ENCODE peak calls at places on chromosomes 1 and 21, in six cellular contexts. One of them, this sample, is unnamed.

GRCh38 chr21:31558839-31559367 is 100.6 kb upstream of the SOD1 start:
- DNase-seq in myocyte: peak
- DNase-seq in non-pigmented ciliary epithelial cell: peak
- DNase-seq in M059J: peak
- DNase-seq in OCI-LY7: peak
- DNase-seq in NCI-H82: peak
- DNase-seq in this sample: peak

GRCh38 chr21:46111857-46112730 is 14.2 kb downstream of the COL6A2 start:
- DNase-seq in myocyte: no peak
- DNase-seq in non-pigmented ciliary epithelial cell: no peak
- DNase-seq in M059J: no peak
- DNase-seq in OCI-LY7: no peak
- DNase-seq in NCI-H82: no peak
- DNase-seq in this sample: no peak

GRCh38 chr1:9792156-9793042 is 31.4 kb downstream of the CLSTN1 start:
- DNase-seq in myocyte: peak
- DNase-seq in non-pigmented ciliary epithelial cell: no peak
- DNase-seq in M059J: peak
- DNase-seq in OCI-LY7: no peak
- DNase-seq in NCI-H82: peak
- DNase-seq in this sample: peak

GRCh38 chr1:22137006-22137720 is 5.7 kb downstream of the WNT4 start:
- DNase-seq in myocyte: peak
- DNase-seq in non-pigmented ciliary epithelial cell: no peak
- DNase-seq in M059J: no peak
- DNase-seq in OCI-LY7: no peak
- DNase-seq in NCI-H82: no peak
- DNase-seq in this sample: no peak

GRCh38 chr1:85420199-85420598 is 44.8 kb downstream of the DDAH1 start:
- DNase-seq in myocyte: no peak
- DNase-seq in non-pigmented ciliary epithelial cell: no peak
- DNase-seq in M059J: no peak
- DNase-seq in OCI-LY7: no peak
- DNase-seq in NCI-H82: no peak
- DNase-seq in this sample: no peak

GRCh38 chr1:145979746-145980435 is 15.4 kb downstream of the POLR3GL start:
- DNase-seq in myocyte: no peak
- DNase-seq in non-pigmented ciliary epithelial cell: no peak
- DNase-seq in M059J: peak
- DNase-seq in OCI-LY7: peak
- DNase-seq in NCI-H82: no peak
- DNase-seq in this sample: no peak

GRCh38 chr1:66685670-66686069 is 66.6 kb upstream of the DYNLT5 start:
- DNase-seq in myocyte: no peak
- DNase-seq in non-pigmented ciliary epithelial cell: peak
- DNase-seq in M059J: no peak
- DNase-seq in OCI-LY7: no peak
- DNase-seq in NCI-H82: no peak
- DNase-seq in this sample: peak

GRCh38 chr1:200838676-200839445 is 33.9 kb upstream of the GPR25 start:
- DNase-seq in myocyte: no peak
- DNase-seq in non-pigmented ciliary epithelial cell: peak
- DNase-seq in M059J: peak
- DNase-seq in OCI-LY7: no peak
- DNase-seq in NCI-H82: no peak
- DNase-seq in this sample: peak

GRCh38 chr21:25369524-25370300 is 237.6 kb downstream of the MRPL39 start:
- DNase-seq in myocyte: peak
- DNase-seq in non-pigmented ciliary epithelial cell: no peak
- DNase-seq in M059J: peak
- DNase-seq in OCI-LY7: no peak
- DNase-seq in NCI-H82: no peak
- DNase-seq in this sample: peak

GRCh38 chr1:31701137-31701736 is 2.6 kb downstream of the COL16A1 start:
- DNase-seq in myocyte: peak
- DNase-seq in non-pigmented ciliary epithelial cell: peak
- DNase-seq in M059J: peak
- DNase-seq in OCI-LY7: no peak
- DNase-seq in NCI-H82: peak
- DNase-seq in this sample: peak

GRCh38 chr1:230661976-230662375 is 19.7 kb downstream of the COG2 start:
- DNase-seq in myocyte: no peak
- DNase-seq in non-pigmented ciliary epithelial cell: no peak
- DNase-seq in M059J: no peak
- DNase-seq in OCI-LY7: no peak
- DNase-seq in NCI-H82: peak
- DNase-seq in this sample: no peak

GRCh38 chr1:200005160-200005559 is 22.4 kb upstream of the NR5A2 start:
- DNase-seq in myocyte: no peak
- DNase-seq in non-pigmented ciliary epithelial cell: no peak
- DNase-seq in M059J: peak
- DNase-seq in OCI-LY7: no peak
- DNase-seq in NCI-H82: no peak
- DNase-seq in this sample: no peak

GRCh38 chr1:180311011-180311730 is 81.1 kb downstream of the LHX4 start:
- DNase-seq in myocyte: no peak
- DNase-seq in non-pigmented ciliary epithelial cell: no peak
- DNase-seq in M059J: peak
- DNase-seq in OCI-LY7: no peak
- DNase-seq in NCI-H82: no peak
- DNase-seq in this sample: peak

GRCh38 chr1:93814059-93814794 is 64.8 kb downstream of the DNTTIP2 start:
- DNase-seq in myocyte: peak
- DNase-seq in non-pigmented ciliary epithelial cell: no peak
- DNase-seq in M059J: peak
- DNase-seq in OCI-LY7: peak
- DNase-seq in NCI-H82: peak
- DNase-seq in this sample: peak

GRCh38 chr1:226186124-226187018 is at the start of gene ACBD3:
- DNase-seq in myocyte: peak
- DNase-seq in non-pigmented ciliary epithelial cell: peak
- DNase-seq in M059J: peak
- DNase-seq in OCI-LY7: peak
- DNase-seq in NCI-H82: peak
- DNase-seq in this sample: peak

GRCh38 chr1:164733734-164734133 is 174.8 kb downstream of the PBX1 start:
- DNase-seq in myocyte: no peak
- DNase-seq in non-pigmented ciliary epithelial cell: no peak
- DNase-seq in M059J: no peak
- DNase-seq in OCI-LY7: no peak
- DNase-seq in NCI-H82: no peak
- DNase-seq in this sample: no peak

GRCh38 chr1:224774378-224774777 is 155.1 kb upstream of the DNAH14 start:
- DNase-seq in myocyte: no peak
- DNase-seq in non-pigmented ciliary epithelial cell: no peak
- DNase-seq in M059J: peak
- DNase-seq in OCI-LY7: no peak
- DNase-seq in NCI-H82: peak
- DNase-seq in this sample: peak

GRCh38 chr1:6507037-6507428 is 15.6 kb upstream of the PLEKHG5 start:
- DNase-seq in myocyte: peak
- DNase-seq in non-pigmented ciliary epithelial cell: no peak
- DNase-seq in M059J: no peak
- DNase-seq in OCI-LY7: no peak
- DNase-seq in NCI-H82: no peak
- DNase-seq in this sample: no peak

GRCh38 chr21:38925923-38926322 is 120.2 kb downstream of the ETS2 start:
- DNase-seq in myocyte: peak
- DNase-seq in non-pigmented ciliary epithelial cell: no peak
- DNase-seq in M059J: peak
- DNase-seq in OCI-LY7: no peak
- DNase-seq in NCI-H82: no peak
- DNase-seq in this sample: peak

GRCh38 chr1:94339229-94339927 is 78.8 kb upstream of the ABCD3 start:
- DNase-seq in myocyte: no peak
- DNase-seq in non-pigmented ciliary epithelial cell: no peak
- DNase-seq in M059J: no peak
- DNase-seq in OCI-LY7: no peak
- DNase-seq in NCI-H82: no peak
- DNase-seq in this sample: no peak

GRCh38 chr1:187862506-187862905 is 1033.8 kb downstream of the PLA2G4A start:
- DNase-seq in myocyte: no peak
- DNase-seq in non-pigmented ciliary epithelial cell: no peak
- DNase-seq in M059J: no peak
- DNase-seq in OCI-LY7: no peak
- DNase-seq in NCI-H82: no peak
- DNase-seq in this sample: no peak

GRCh38 chr1:241972703-241973375 is 15.3 kb downstream of the BECN2 start:
- DNase-seq in myocyte: peak
- DNase-seq in non-pigmented ciliary epithelial cell: peak
- DNase-seq in M059J: peak
- DNase-seq in OCI-LY7: no peak
- DNase-seq in NCI-H82: peak
- DNase-seq in this sample: peak

GRCh38 chr1:57788333-57788732 is 364.5 kb upstream of the DAB1 start:
- DNase-seq in myocyte: no peak
- DNase-seq in non-pigmented ciliary epithelial cell: no peak
- DNase-seq in M059J: peak
- DNase-seq in OCI-LY7: no peak
- DNase-seq in NCI-H82: no peak
- DNase-seq in this sample: no peak

GRCh38 chr1:55155522-55155921 is 59.6 kb downstream of the USP24 start:
- DNase-seq in myocyte: peak
- DNase-seq in non-pigmented ciliary epithelial cell: no peak
- DNase-seq in M059J: no peak
- DNase-seq in OCI-LY7: no peak
- DNase-seq in NCI-H82: peak
- DNase-seq in this sample: peak

GRCh38 chr1:170494369-170494768 is 37.6 kb upstream of the GORAB start:
- DNase-seq in myocyte: no peak
- DNase-seq in non-pigmented ciliary epithelial cell: peak
- DNase-seq in M059J: peak
- DNase-seq in OCI-LY7: no peak
- DNase-seq in NCI-H82: no peak
- DNase-seq in this sample: no peak

GRCh38 chr1:75616436-75617433 is 5.8 kb upstream of the SLC44A5 start:
- DNase-seq in myocyte: peak
- DNase-seq in non-pigmented ciliary epithelial cell: peak
- DNase-seq in M059J: peak
- DNase-seq in OCI-LY7: no peak
- DNase-seq in NCI-H82: peak
- DNase-seq in this sample: peak

GRCh38 chr21:45456014-45456835 is 51.3 kb downstream of the COL18A1 start:
- DNase-seq in myocyte: no peak
- DNase-seq in non-pigmented ciliary epithelial cell: no peak
- DNase-seq in M059J: no peak
- DNase-seq in OCI-LY7: no peak
- DNase-seq in NCI-H82: no peak
- DNase-seq in this sample: no peak

GRCh38 chr1:180937012-180937372 is 24.3 kb downstream of the KIAA1614 start:
- DNase-seq in myocyte: no peak
- DNase-seq in non-pigmented ciliary epithelial cell: no peak
- DNase-seq in M059J: no peak
- DNase-seq in OCI-LY7: no peak
- DNase-seq in NCI-H82: no peak
- DNase-seq in this sample: no peak

GRCh38 chr1:63723618-63724017 is 50.2 kb upstream of the ROR1 start:
- DNase-seq in myocyte: no peak
- DNase-seq in non-pigmented ciliary epithelial cell: no peak
- DNase-seq in M059J: peak
- DNase-seq in OCI-LY7: no peak
- DNase-seq in NCI-H82: no peak
- DNase-seq in this sample: peak

GRCh38 chr21:26732442-26733221 is 112.6 kb downstream of the ADAMTS1 start:
- DNase-seq in myocyte: peak
- DNase-seq in non-pigmented ciliary epithelial cell: peak
- DNase-seq in M059J: peak
- DNase-seq in OCI-LY7: peak
- DNase-seq in NCI-H82: peak
- DNase-seq in this sample: peak

GRCh38 chr21:45262616-45263015 is 25.1 kb downstream of the POFUT2 start:
- DNase-seq in myocyte: no peak
- DNase-seq in non-pigmented ciliary epithelial cell: no peak
- DNase-seq in M059J: no peak
- DNase-seq in OCI-LY7: peak
- DNase-seq in NCI-H82: no peak
- DNase-seq in this sample: peak

GRCh38 chr1:36966242-36966641 is 68.1 kb downstream of the GRIK3 start:
- DNase-seq in myocyte: peak
- DNase-seq in non-pigmented ciliary epithelial cell: no peak
- DNase-seq in M059J: no peak
- DNase-seq in OCI-LY7: no peak
- DNase-seq in NCI-H82: no peak
- DNase-seq in this sample: no peak

GRCh38 chr1:18939398-18940302 is 16.8 kb downstream of the IFFO2 start:
- DNase-seq in myocyte: peak
- DNase-seq in non-pigmented ciliary epithelial cell: no peak
- DNase-seq in M059J: peak
- DNase-seq in OCI-LY7: no peak
- DNase-seq in NCI-H82: peak
- DNase-seq in this sample: peak

GRCh38 chr1:8426996-8427395 is 109.1 kb downstream of the SLC45A1 start:
- DNase-seq in myocyte: no peak
- DNase-seq in non-pigmented ciliary epithelial cell: no peak
- DNase-seq in M059J: peak
- DNase-seq in OCI-LY7: peak
- DNase-seq in NCI-H82: no peak
- DNase-seq in this sample: no peak

GRCh38 chr1:230103341-230104173 is 36.5 kb downstream of the GALNT2 start:
- DNase-seq in myocyte: no peak
- DNase-seq in non-pigmented ciliary epithelial cell: no peak
- DNase-seq in M059J: peak
- DNase-seq in OCI-LY7: no peak
- DNase-seq in NCI-H82: peak
- DNase-seq in this sample: no peak

GRCh38 chr1:5751171-5751556 is 241.1 kb downstream of the NPHP4 start:
- DNase-seq in myocyte: no peak
- DNase-seq in non-pigmented ciliary epithelial cell: no peak
- DNase-seq in M059J: no peak
- DNase-seq in OCI-LY7: no peak
- DNase-seq in NCI-H82: no peak
- DNase-seq in this sample: no peak

GRCh38 chr21:36310016-36310415 is 10.0 kb upstream of the MORC3 start:
- DNase-seq in myocyte: no peak
- DNase-seq in non-pigmented ciliary epithelial cell: no peak
- DNase-seq in M059J: no peak
- DNase-seq in OCI-LY7: peak
- DNase-seq in NCI-H82: no peak
- DNase-seq in this sample: no peak

GRCh38 chr21:20459838-20460237 is 538.4 kb upstream of the NCAM2 start:
- DNase-seq in myocyte: no peak
- DNase-seq in non-pigmented ciliary epithelial cell: no peak
- DNase-seq in M059J: peak
- DNase-seq in OCI-LY7: no peak
- DNase-seq in NCI-H82: no peak
- DNase-seq in this sample: no peak

GRCh38 chr1:39776886-39777683 is 5.9 kb upstream of the OXCT2 start:
- DNase-seq in myocyte: no peak
- DNase-seq in non-pigmented ciliary epithelial cell: no peak
- DNase-seq in M059J: peak
- DNase-seq in OCI-LY7: no peak
- DNase-seq in NCI-H82: no peak
- DNase-seq in this sample: no peak

This sample was measured in kidney tubule cell.